ENCODE peak calls at places on chromosomes 13 and 19, in eight cellular contexts. F is GOT3; H is RPMI7951; N is progenitor cell of endocrine pancreas; E is activated CD8-positive, alpha-beta T cell treated with anti-CD3 and anti-CD28 coated beads for 36 hours; J is HFFc6; Z is amniotic stem cell; O is DMS153. Y is an unnamed sample.

GRCh38 chr13:83216521-83217245 is 665.6 kb downstream of the SLITRK1 start:
- DNase-seq in F (no peak), H (no peak), N (no peak), E (no peak), J (peak), Z (no peak), O (no peak), Y (no peak)

GRCh38 chr13:44237276-44237767 is 136.3 kb upstream of the SERP2 start:
- DNase-seq in F (no peak), H (peak), N (no peak), E (peak), J (peak), Z (peak), O (no peak), Y (no peak)

GRCh38 chr13:30739646-30740642 is 4.6 kb downstream of the ALOX5AP start:
- DNase-seq in F (no peak), H (peak), N (no peak), E (peak), J (peak), Z (peak), O (no peak), Y (peak)

GRCh38 chr19:57802269-57802668 is 12.4 kb downstream of the ZNF552 start:
- DNase-seq in F (no peak), H (no peak), N (no peak), E (no peak), J (no peak), Z (no peak), O (no peak), Y (peak)

GRCh38 chr19:11479470-11480080 is 1.3 kb downstream of the ELAVL3 start:
- DNase-seq in F (no peak), H (peak), N (peak), E (peak), J (no peak), Z (no peak), O (peak), Y (no peak)

GRCh38 chr13:43057653-43058317 is 34.4 kb downstream of the DNAJC15 start:
- DNase-seq in F (no peak), H (peak), N (no peak), E (peak), J (no peak), Z (no peak), O (peak), Y (no peak)

GRCh38 chr13:93882086-93882651 is 597.3 kb downstream of the DCT start:
- DNase-seq in F (no peak), H (no peak), N (no peak), E (no peak), J (peak), Z (no peak), O (no peak), Y (no peak)

GRCh38 chr19:21915411-21915810 is 79.4 kb upstream of the ZNF43 start:
- DNase-seq in F (no peak), H (no peak), N (no peak), E (no peak), J (no peak), Z (no peak), O (no peak), Y (no peak)

GRCh38 chr13:79867248-79867647 is 386.3 kb downstream of the NDFIP2 start:
- DNase-seq in F (no peak), H (peak), N (no peak), E (no peak), J (no peak), Z (no peak), O (no peak), Y (no peak)

GRCh38 chr19:51688665-51689571 is 4.2 kb upstream of the SPACA6 start:
- DNase-seq in F (peak), H (peak), N (peak), E (no peak), J (peak), Z (peak), O (peak), Y (no peak)

GRCh38 chr13:48318014-48318713 is 14.6 kb downstream of the RB1 start:
- DNase-seq in F (no peak), H (no peak), N (no peak), E (peak), J (no peak), Z (no peak), O (no peak), Y (no peak)

GRCh38 chr13:26017196-26017921 is 34.5 kb downstream of the SHISA2 start:
- DNase-seq in F (no peak), H (no peak), N (no peak), E (peak), J (no peak), Z (no peak), O (no peak), Y (no peak)

GRCh38 chr19:17648097-17648660 is 40.0 kb downstream of the UNC13A start:
- DNase-seq in F (no peak), H (no peak), N (no peak), E (no peak), J (no peak), Z (no peak), O (no peak), Y (peak)

GRCh38 chr13:46745062-46745461 is 51.9 kb downstream of the ESD start:
- DNase-seq in F (no peak), H (no peak), N (no peak), E (no peak), J (no peak), Z (no peak), O (no peak), Y (no peak)

GRCh38 chr13:112849500-112849899 is 119.5 kb upstream of the MCF2L start:
- DNase-seq in F (no peak), H (no peak), N (no peak), E (no peak), J (no peak), Z (no peak), O (peak), Y (no peak)

GRCh38 chr19:33063356-33064116 is 1.2 kb downstream of the RHPN2 start:
- DNase-seq in F (no peak), H (peak), N (no peak), E (no peak), J (peak), Z (no peak), O (no peak), Y (peak)

GRCh38 chr19:30071871-30072270 is 129.8 kb downstream of the URI1 start:
- DNase-seq in F (no peak), H (no peak), N (no peak), E (no peak), J (no peak), Z (no peak), O (no peak), Y (no peak)

GRCh38 chr19:30174357-30174645 is 197.9 kb upstream of the ZNF536 start:
- DNase-seq in F (no peak), H (no peak), N (no peak), E (no peak), J (no peak), Z (no peak), O (no peak), Y (no peak)

GRCh38 chr13:98650376-98651107 is 73.6 kb upstream of the STK24 start:
- DNase-seq in F (no peak), H (no peak), N (no peak), E (no peak), J (no peak), Z (no peak), O (no peak), Y (peak)

GRCh38 chr13:47932953-47933687 is 68.0 kb downstream of the SUCLA2 start:
- DNase-seq in F (no peak), H (no peak), N (no peak), E (no peak), J (no peak), Z (no peak), O (peak), Y (peak)

GRCh38 chr13:114142640-114143490 is 10.4 kb upstream of the RASA3 start:
- DNase-seq in F (no peak), H (no peak), N (no peak), E (peak), J (no peak), Z (no peak), O (peak), Y (no peak)

GRCh38 chr13:30346159-30346788 is 38.9 kb upstream of the KATNAL1 start:
- DNase-seq in F (no peak), H (no peak), N (no peak), E (peak), J (no peak), Z (no peak), O (no peak), Y (no peak)